ENCODE peak calls at places on chromosomes 5 and 9, in nine cellular contexts. R, L, W, K, J, E, Q, F and U are unnamed samples.

GRCh38 chr5:169777112-169777511 is 140.0 kb downstream of the DOCK2 start:
- DNase-seq in W (no peak), E (no peak), K (no peak), R (no peak), Q (no peak), F (no peak), L (no peak), J (no peak), U (no peak)

GRCh38 chr5:129852747-129853352 is 51.4 kb upstream of the CHSY3 start:
- DNase-seq in L (peak; percentile 67), E (peak; percentile 67), Q (peak; percentile 94), K (peak; percentile 72), J (peak; percentile 78), W (peak; percentile 86), R (peak; percentile 77), F (peak; percentile 74), U (peak; percentile 59)

GRCh38 chr5:157025093-157025698 is 33.7 kb downstream of the HAVCR1 start:
- DNase-seq in Q (no peak), J (no peak), K (no peak), R (no peak), E (no peak), L (no peak), F (no peak), W (no peak), U (no peak)

GRCh38 chr9:69667306-69667705 is 4.9 kb downstream of the APBA1 start:
- DNase-seq in L (no peak), E (no peak), K (no peak), W (no peak), J (no peak), F (no peak), R (no peak), Q (no peak), U (no peak)

GRCh38 chr9:112764837-112765236 is 14.3 kb downstream of the SNX30 start:
- DNase-seq in Q (peak; percentile 6), E (no peak), J (no peak), K (no peak), L (no peak), W (no peak), R (no peak), F (no peak), U (no peak)

GRCh38 chr9:127369428-127369827 is 27.5 kb upstream of the SLC2A8 start:
- DNase-seq in F (no peak), Q (no peak), E (no peak), J (no peak), K (no peak), L (no peak), W (no peak), R (no peak), U (no peak)

GRCh38 chr5:166845044-166845443 is 1446.4 kb upstream of the WWC1 start:
- DNase-seq in E (peak; percentile 11), R (no peak), L (no peak), Q (no peak), J (peak; percentile 42), F (no peak), W (peak; percentile 12), K (no peak), U (no peak)

GRCh38 chr5:110900829-110901228 is 162.0 kb downstream of the SLC25A46 start:
- DNase-seq in Q (no peak), E (no peak), L (no peak), W (peak; percentile 90), R (peak; percentile 96), F (no peak), J (peak; percentile 83), K (no peak), U (no peak)

GRCh38 chr5:19903611-19904010 is 84.4 kb downstream of the CDH18 start:
- DNase-seq in Q (no peak), J (peak; percentile 80), F (no peak), K (no peak), E (no peak), L (no peak), R (no peak), W (no peak), U (no peak)

GRCh38 chr9:133955821-133956411 is 36.2 kb downstream of the VAV2 start:
- DNase-seq in W (peak; percentile 71), L (peak; percentile 23), E (peak; percentile 38), J (peak; percentile 49), R (no peak), F (no peak), K (no peak), Q (no peak), U (no peak)

GRCh38 chr5:171521219-171521633 is 101.8 kb downstream of the FGF18 start:
- DNase-seq in K (peak; percentile 50), Q (no peak), E (no peak), L (peak; percentile 67), R (peak; percentile 95), J (peak; percentile 84), F (no peak), W (peak; percentile 91), U (peak; percentile 71)

GRCh38 chr9:108802967-108803366 is 52.8 kb downstream of the ACTL7B start:
- DNase-seq in F (no peak), L (no peak), K (no peak), W (no peak), E (no peak), J (no peak), Q (no peak), R (no peak), U (no peak)

GRCh38 chr5:6194261-6194875 is 184.0 kb downstream of the MED10 start:
- DNase-seq in L (no peak), Q (no peak), E (no peak), R (no peak), F (no peak), J (no peak), K (peak; percentile 18), W (no peak), U (no peak)

GRCh38 chr5:127813633-127814171 is 110.5 kb downstream of the CCDC192 start:
- DNase-seq in K (no peak), E (no peak), Q (no peak), R (peak; percentile 83), J (peak; percentile 82), W (peak; percentile 90), L (no peak), F (no peak), U (peak; percentile 65)

GRCh38 chr5:24816206-24816605 is 171.4 kb upstream of the CDH10 start:
- DNase-seq in E (peak; percentile 6), L (no peak), R (no peak), F (no peak), Q (no peak), W (no peak), J (no peak), K (no peak), U (no peak)

GRCh38 chr5:60526336-60526875 is 173.6 kb downstream of the DEPDC1B start:
- DNase-seq in W (peak; percentile 56), R (no peak), L (no peak), J (peak; percentile 11), E (no peak), Q (no peak), F (no peak), K (no peak), U (no peak)

GRCh38 chr9:18923167-18923566 is 109.8 kb downstream of the SAXO1 start:
- DNase-seq in R (no peak), W (peak; percentile 15), E (no peak), K (no peak), L (no peak), F (no peak), Q (peak; percentile 53), J (no peak), U (no peak)
- TF ChIP-seq CTCF in R (no peak), W (no peak), E (no peak), K (no peak), L (no peak), F (no peak), Q (no peak), J (no peak), U (no peak)

GRCh38 chr5:181114284-181114843 is 16.6 kb downstream of the OR2V1 start:
- DNase-seq in W (no peak), F (no peak), K (no peak), L (no peak), E (no peak), R (no peak), J (no peak), Q (peak; percentile 61), U (no peak)
- H3K4me3 ChIP-seq in W (no peak overlapping the region), F (no peak overlapping the region), K (no peak overlapping the region), L (no peak overlapping the region), E (no peak overlapping the region), R (peak overlapping the region; percentile 61), J (no peak overlapping the region), Q (no peak overlapping the region), U (peak overlapping the region; percentile 31)

DNA sequence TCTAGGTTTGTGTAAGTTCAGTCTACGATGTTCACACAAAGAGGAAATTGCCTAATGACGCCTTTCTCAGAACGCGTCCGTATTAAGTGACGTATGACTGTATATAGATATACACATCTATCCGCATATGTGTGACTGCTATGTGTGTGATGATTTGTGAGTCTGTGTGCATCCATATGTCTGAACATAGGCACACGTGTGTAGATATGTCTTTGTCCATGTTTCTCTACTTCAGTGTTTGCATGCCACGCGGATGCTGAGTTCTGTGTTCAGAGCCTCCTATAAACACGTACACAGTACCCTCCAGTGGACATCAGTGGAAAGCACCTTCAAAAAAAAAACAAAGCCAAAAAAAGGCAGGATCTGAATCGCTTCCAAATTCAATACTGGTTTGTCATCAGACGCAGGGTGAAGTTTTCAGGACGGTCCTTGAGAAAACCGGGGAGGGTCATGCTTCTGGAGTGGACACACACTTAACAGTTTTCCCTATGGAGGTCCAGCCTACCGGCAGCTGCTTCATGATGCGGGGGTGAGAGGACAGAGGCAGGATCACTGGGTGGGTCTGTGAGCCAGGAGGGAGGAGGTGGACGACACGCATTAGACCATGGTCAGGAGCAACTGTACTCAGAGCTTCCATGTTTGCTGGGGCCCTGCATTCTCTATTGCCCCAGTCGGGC is 29.5 kb upstream of the ALDH1B1 start:
- DNase-seq in Q (peak; percentile 83), R (peak; percentile 86), W (peak; percentile 90), L (peak; percentile 28), E (peak; percentile 63), F (no peak), J (peak; percentile 86), K (peak; percentile 37), U (peak; percentile 60)
- TF ChIP-seq CTCF in Q (no peak), R (peak; percentile 78), W (peak; percentile 80), L (peak; percentile 70), E (peak; percentile 35), F (no peak), J (peak; percentile 78), K (peak; percentile 47), U (peak; percentile 61)

GRCh38 chr5:35001842-35002241 is 45.9 kb downstream of the AGXT2 start:
- DNase-seq in K (no peak), W (no peak), J (no peak), E (no peak), R (no peak), Q (no peak), L (no peak), F (no peak), U (no peak)

GRCh38 chr5:34991486-34992238 is 56.1 kb downstream of the AGXT2 start:
- DNase-seq in E (no peak), J (peak; percentile 15), W (peak; percentile 68), Q (no peak), K (no peak), F (no peak), R (no peak), L (no peak), U (no peak)

GRCh38 chr5:34998058-34998789 is 49.5 kb downstream of the AGXT2 start:
- DNase-seq in J (peak; percentile 71), Q (no peak), E (no peak), L (no peak), K (no peak), W (peak; percentile 85), F (no peak), R (peak; percentile 11), U (peak; percentile 79)

DNA sequence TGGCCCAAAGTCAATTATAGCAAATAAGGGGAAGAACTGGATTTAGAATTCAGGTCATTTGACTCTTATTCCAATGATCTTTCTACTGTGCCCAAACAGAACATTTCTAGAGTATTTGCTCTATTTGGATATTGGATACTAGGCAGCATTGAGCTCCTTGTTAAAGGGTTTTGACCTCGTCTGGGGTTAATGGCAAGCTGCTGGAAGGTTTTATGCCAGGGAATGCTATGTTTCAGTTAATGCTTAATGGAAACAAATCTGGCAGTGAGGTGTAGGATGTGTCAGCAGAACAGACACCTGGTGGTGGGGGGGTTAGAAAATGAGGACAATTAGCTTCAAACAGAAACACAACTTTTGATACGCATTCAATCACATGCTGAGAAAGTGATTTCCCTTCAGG is 51.5 kb downstream of the AGXT2 start:
- DNase-seq in R (no peak), L (no peak), W (no peak), K (no peak), J (no peak), E (no peak), F (no peak), Q (no peak), U (no peak)
- H3K4me3 ChIP-seq in R (no peak overlapping the region), L (no peak overlapping the region), W (no peak overlapping the region), K (no peak overlapping the region), J (no peak overlapping the region), E (no peak overlapping the region), F (no peak overlapping the region), Q (no peak overlapping the region), U (no peak overlapping the region)